ENCODE peak calls at places on chromosomes 13 and 19, in seven cellular contexts. P, U, W, G, N, L and H are unnamed samples.

GRCh38 chr13:68350554-68350953 is 1120.4 kb upstream of the PCDH9 start:
- DNase-seq in L (no peak), P (no peak), N (no peak), U (no peak), W (no peak), G (no peak), H (no peak)

GRCh38 chr19:33684550-33685303 is 63.0 kb downstream of the CHST8 start:
- DNase-seq in N (no peak), G (no peak), W (no peak), U (no peak), P (no peak), L (no peak), H (no peak)

GRCh38 chr13:76620036-76620435 is 266.2 kb downstream of the KCTD12 start:
- DNase-seq in G (no peak), N (no peak), W (peak), P (no peak), U (no peak), L (no peak), H (no peak)

GRCh38 chr19:57830071-57830602 is at the start of gene ZNF587B:
- DNase-seq in L (peak), P (peak), N (peak), G (peak), U (peak), W (no peak), H (peak)

GRCh38 chr19:13506550-13506878 is 235 bp upstream of the CACNA1A start:
- DNase-seq in P (peak), W (no peak), N (peak), L (no peak), U (no peak), G (no peak), H (no peak)

GRCh38 chr19:12838893-12839656 is 760 bp downstream of the MAST1 start:
- DNase-seq in U (peak), W (no peak), L (no peak), P (no peak), N (no peak), G (peak), H (no peak)

GRCh38 chr19:38061294-38061693 is 154.3 kb downstream of the SIPA1L3 start:
- DNase-seq in W (no peak), G (no peak), U (peak), N (peak), P (no peak), L (no peak), H (no peak)

GRCh38 chr13:37187611-37188010 is 82.1 kb upstream of the CSNK1A1L start:
- DNase-seq in U (no peak), N (no peak), G (no peak), L (no peak), P (no peak), W (no peak), H (no peak)

GRCh38 chr13:74210693-74211393 is 76.6 kb upstream of the KLF12 start:
- DNase-seq in L (no peak), G (no peak), N (peak), U (peak), W (no peak), P (no peak), H (peak)

GRCh38 chr13:42395066-42395821 is 123.3 kb downstream of the AKAP11 start:
- DNase-seq in G (no peak), W (no peak), P (no peak), N (no peak), L (no peak), U (no peak), H (no peak)

GRCh38 chr13:90787007-90787406 is 560.5 kb upstream of the MIR17HG start:
- DNase-seq in W (no peak), L (no peak), P (no peak), G (no peak), U (no peak), N (peak), H (no peak)

GRCh38 chr19:1088419-1089066 is 6.6 kb downstream of the POLR2E start:
- DNase-seq in P (no peak), L (no peak), U (no peak), W (no peak), G (no peak), N (no peak), H (no peak)

GRCh38 chr19:2115911-2116426 is 19.3 kb downstream of the IZUMO4 start:
- DNase-seq in P (no peak), L (no peak), U (no peak), N (no peak), G (no peak), W (no peak), H (no peak)

GRCh38 chr19:44846455-44847143 is 502 bp downstream of the NECTIN2 start:
- DNase-seq in G (no peak), L (no peak), P (peak), N (peak), W (no peak), U (no peak), H (peak)

GRCh38 chr19:41753936-41754529 is 1.3 kb upstream of the CEACAM6 start:
- DNase-seq in W (peak), L (peak), U (peak), G (peak), P (peak), N (peak), H (peak)

GRCh38 chr13:65342938-65343337 is 1887.2 kb downstream of the PCDH9 start:
- DNase-seq in U (no peak), P (no peak), W (no peak), L (no peak), N (no peak), G (no peak), H (no peak)

GRCh38 chr19:38653028-38653571 is 5.7 kb downstream of the ACTN4 start:
- DNase-seq in P (no peak), N (peak), L (no peak), W (no peak), U (no peak), G (no peak), H (peak)

GRCh38 chr13:50712469-50712868 is 131.0 kb downstream of the DLEU7 start:
- DNase-seq in G (no peak), P (no peak), W (no peak), U (no peak), N (no peak), L (no peak), H (no peak)

GRCh38 chr13:32988588-32989256 is 27.5 kb upstream of the KL start:
- DNase-seq in W (no peak), N (peak), L (no peak), U (no peak), G (peak), P (no peak), H (no peak)

GRCh38 chr19:43634516-43634876 is 5.2 kb downstream of the CADM4 start:
- DNase-seq in P (peak), N (no peak), U (no peak), L (no peak), G (no peak), W (no peak), H (no peak)

GRCh38 chr19:38209671-38210457 is 14.2 kb downstream of the DPF1 start:
- DNase-seq in U (no peak), G (no peak), N (peak), P (peak), L (no peak), W (no peak), H (peak)

GRCh38 chr19:35416331-35416730 is 31.7 kb upstream of the FFAR2 start:
- DNase-seq in U (no peak), N (no peak), P (no peak), G (no peak), L (no peak), W (no peak), H (no peak)

GRCh38 chr13:39918837-39919236 is 263.4 kb downstream of the COG6 start:
- DNase-seq in L (no peak), W (no peak), U (no peak), P (no peak), G (no peak), N (peak), H (no peak)

GRCh38 chr19:19543101-19543500 is 5.0 kb downstream of the CILP2 start:
- DNase-seq in W (no peak), P (no peak), N (no peak), G (no peak), L (no peak), U (no peak), H (no peak)

GRCh38 chr19:19545707-19546106 is 7.6 kb downstream of the CILP2 start:
- DNase-seq in P (no peak), U (no peak), W (no peak), L (no peak), N (no peak), G (no peak), H (no peak)

GRCh38 chr19:19543640-19544039 is 5.6 kb downstream of the CILP2 start:
- DNase-seq in U (no peak), W (no peak), G (no peak), P (no peak), N (no peak), L (no peak), H (no peak)

GRCh38 chr19:19545128-19545591 is 7.1 kb downstream of the CILP2 start:
- DNase-seq in W (no peak), G (no peak), L (no peak), P (no peak), U (no peak), N (no peak), H (no peak)

GRCh38 chr19:19544257-19545127 is 6.4 kb downstream of the CILP2 start:
- DNase-seq in W (no peak), P (no peak), L (no peak), N (no peak), G (no peak), U (no peak), H (no peak)
- TF ChIP-seq EZH2phosphoT487 in W (no peak), P (no peak), L (no peak), N (no peak), G (no peak), U (no peak), H (no peak)

DNA sequence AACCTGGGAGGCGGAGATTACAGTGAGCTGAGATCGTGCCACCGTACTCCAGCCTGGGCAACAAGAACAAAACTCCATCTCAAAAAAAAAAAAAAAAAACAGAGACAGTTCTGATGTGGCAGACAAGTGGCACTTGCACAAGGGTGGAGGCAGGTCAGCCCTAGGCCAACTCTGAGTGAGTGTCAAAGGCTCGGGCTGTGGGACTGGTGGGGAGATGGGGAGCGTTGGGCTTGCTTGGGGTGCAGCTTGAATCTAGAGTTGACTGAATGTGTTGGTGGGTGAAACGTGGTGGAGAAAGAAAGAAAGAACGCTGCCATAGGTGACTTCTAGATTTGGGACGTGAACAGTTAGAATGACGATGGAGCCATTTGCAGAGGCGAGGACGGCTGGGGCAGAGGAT is 121.3 kb upstream of the SPACA7 start:
- DNase-seq in U (no peak), P (no peak), L (no peak), N (no peak), W (no peak), G (no peak), H (no peak)
- TF ChIP-seq EZH2phosphoT487 in U (no peak), P (no peak), L (no peak), N (no peak), W (no peak), G (no peak), H (no peak)

GRCh38 chr19:39846176-39846677 is at the start of gene FBL:
- DNase-seq in W (peak), U (peak), L (peak), N (peak), G (peak), P (peak), H (peak)

GRCh38 chr19:39845172-39845571 is 1.0 kb downstream of the FBL start:
- DNase-seq in L (no peak), P (no peak), G (peak), U (no peak), W (no peak), N (peak), H (no peak)

GRCh38 chr19:39846678-39847486 is 703 bp upstream of the FBL start:
- DNase-seq in G (no peak), U (no peak), N (peak), W (no peak), L (no peak), P (peak), H (peak)

GRCh38 chr19:39843919-39844793 is 2.0 kb downstream of the FBL start:
- DNase-seq in L (no peak), P (peak), U (peak), W (peak), G (peak), N (peak), H (peak)

GRCh38 chr19:39845621-39846175 is 481 bp downstream of the FBL start:
- DNase-seq in P (peak), L (no peak), N (peak), G (peak), W (no peak), U (no peak), H (peak)
- TF ChIP-seq EZH2phosphoT487 in P (no peak), L (no peak), N (no peak), G (no peak), W (no peak), U (no peak), H (no peak)

GRCh38 chr13:93249259-93249917 is 22.8 kb downstream of the GPC6 start:
- DNase-seq in W (no peak), L (no peak), P (no peak), N (peak), U (peak), G (no peak), H (peak)
- TF ChIP-seq EZH2phosphoT487 in W (no peak), L (no peak), P (no peak), N (no peak), U (no peak), G (no peak), H (no peak)

DNA sequence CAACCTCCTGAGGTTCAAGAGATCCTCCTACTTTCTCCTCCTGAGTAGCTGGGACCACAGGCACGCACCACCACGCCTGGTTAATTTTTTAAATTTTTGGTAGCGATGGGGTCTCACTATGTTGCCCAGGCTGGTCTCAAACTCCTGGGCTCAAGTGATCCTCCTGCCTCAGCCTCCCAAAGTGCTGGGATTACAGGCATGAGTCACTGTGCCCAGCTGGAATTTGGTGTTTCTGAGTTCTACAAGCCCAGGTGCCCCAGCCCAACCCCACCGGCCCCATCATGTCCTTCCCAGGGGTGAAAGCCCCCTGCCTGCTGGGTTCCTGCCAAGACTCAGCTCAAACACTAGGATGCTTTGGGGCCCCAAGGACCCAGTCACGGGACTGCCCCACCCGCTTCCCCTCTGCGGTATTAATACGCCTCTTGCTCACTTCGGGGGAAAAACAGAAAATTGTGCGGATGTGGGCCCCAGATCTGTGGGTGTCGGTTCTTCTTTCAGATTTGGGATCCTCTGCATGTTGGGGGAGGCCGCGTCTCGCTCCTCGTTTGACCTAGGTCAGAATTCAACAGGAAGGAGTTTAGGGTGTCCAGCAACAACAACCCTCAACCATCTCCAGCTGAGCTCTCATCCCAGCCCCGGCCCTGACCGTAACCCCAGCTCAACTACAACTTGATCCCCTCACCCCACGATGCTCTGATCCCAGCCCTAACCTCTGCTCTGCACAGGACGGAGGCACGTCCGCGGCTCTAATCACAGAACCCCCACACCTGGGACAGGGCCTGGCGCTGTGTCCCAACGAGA is 3.7 kb upstream of the FCER2 start:
- DNase-seq in U (no peak), G (peak), L (no peak), P (no peak), W (no peak), N (no peak), H (no peak)
- TF ChIP-seq EZH2phosphoT487 in U (no peak), G (no peak), L (no peak), P (no peak), W (no peak), N (no peak), H (no peak)

GRCh38 chr19:5691205-5691929 is 1.3 kb downstream of the RPL36 start:
- DNase-seq in L (no peak), W (no peak), G (peak), N (peak), U (peak), P (peak), H (peak)
- TF ChIP-seq EZH2phosphoT487 in L (no peak), W (no peak), G (no peak), N (no peak), U (no peak), P (no peak), H (no peak)